ENCODE peak calls at places on chromosomes 12 and 14, in eight cellular contexts. H is IMR-90, K is A549, S is stomach, U is GM12878, B is ovary, Y is heart left ventricle, C is uterus. E is an unnamed sample.

GRCh38 chr14:102155150-102155549 is 15.5 kb downstream of the WDR20 start:
- DNase-seq in Y (no peak), S (no peak), U (no peak), H (peak; percentile 67), C (no peak), K (no peak), B (no peak), E (no peak)

GRCh38 chr12:122864894-122865253 is 29.6 kb downstream of the HIP1R start:
- DNase-seq in U (no peak), Y (peak; percentile 14), S (no peak), K (no peak), C (no peak), B (no peak), H (no peak), E (no peak)

GRCh38 chr12:7935773-7936581 is at the start of gene SLC2A3:
- DNase-seq in Y (peak; percentile 33), K (peak; percentile 84), S (peak; percentile 32), B (peak; percentile 42), H (peak; percentile 92), C (peak; percentile 73), U (peak; percentile 65), E (peak; percentile 78)

GRCh38 chr14:75911883-75912282 is 69.9 kb downstream of the TGFB3 start:
- DNase-seq in K (no peak), B (no peak), S (no peak), C (no peak), U (no peak), H (no peak), Y (no peak), E (no peak)

GRCh38 chr12:46269429-46270241 is 792 bp upstream of the SLC38A1 start:
- DNase-seq in S (no peak), U (no peak), C (no peak), K (no peak), B (peak; percentile 27), H (no peak), Y (no peak), E (no peak)

GRCh38 chr14:94523265-94523664 is 14.0 kb upstream of the SERPINA12 start:
- DNase-seq in Y (no peak), C (no peak), K (no peak), B (no peak), U (no peak), S (no peak), H (no peak), E (peak; percentile 61)

GRCh38 chr14:88804035-88804434 is 11.3 kb upstream of the EML5 start:
- DNase-seq in C (no peak), H (no peak), Y (no peak), K (no peak), B (no peak), S (no peak), U (no peak), E (no peak)

GRCh38 chr12:84793558-84794367 is 118.8 kb downstream of the SLC6A15 start:
- DNase-seq in H (peak; percentile 23), K (no peak), B (no peak), C (no peak), Y (peak; percentile 17), U (no peak), S (no peak), E (peak; percentile 81)

GRCh38 chr12:71938728-71939385 is at the start of gene TPH2:
- DNase-seq in K (peak; percentile 61), H (peak; percentile 68), S (peak; percentile 31), B (peak; percentile 33), U (no peak), C (no peak), Y (peak; percentile 35), E (no peak)

GRCh38 chr14:89093083-89093482 is 268.6 kb downstream of the TTC8 start:
- DNase-seq in Y (no peak), H (peak; percentile 26), U (no peak), K (no peak), S (no peak), B (no peak), C (no peak), E (no peak)

GRCh38 chr14:74952195-74952665 is 3.2 kb downstream of the PGF start:
- DNase-seq in K (no peak), U (no peak), Y (no peak), B (no peak), S (no peak), C (no peak), H (no peak), E (no peak)

GRCh38 chr14:68278568-68279436 is 459.2 kb downstream of the RAD51B start:
- DNase-seq in H (peak; percentile 64), Y (no peak), S (no peak), C (no peak), U (no peak), K (peak; percentile 79), B (no peak), E (no peak)

GRCh38 chr14:38209572-38210159 is 2.0 kb downstream of the SSTR1 start:
- DNase-seq in K (no peak), H (no peak), Y (no peak), C (no peak), S (peak; percentile 31), B (no peak), U (no peak), E (no peak)

GRCh38 chr12:47849261-47849660 is 29.6 kb upstream of the HDAC7 start:
- DNase-seq in B (no peak), K (no peak), U (no peak), H (no peak), S (no peak), Y (no peak), C (no peak), E (no peak)

GRCh38 chr14:102949801-102950451 is 27.5 kb downstream of the AMN start:
- DNase-seq in Y (peak; percentile 66), K (no peak), C (no peak), H (peak; percentile 63), S (peak; percentile 89), U (no peak), B (no peak), E (no peak)

GRCh38 chr12:54428050-54429013 is 9.3 kb upstream of the ITGA5 start:
- DNase-seq in C (peak; percentile 61), B (no peak), K (no peak), U (no peak), S (no peak), Y (no peak), H (peak; percentile 68), E (no peak)

GRCh38 chr12:109385339-109386078 is 37.8 kb downstream of the MYO1H start:
- DNase-seq in C (peak; percentile 29), H (peak; percentile 53), S (no peak), B (no peak), U (no peak), K (peak; percentile 64), Y (no peak), E (peak; percentile 89)

GRCh38 chr12:41409628-41410027 is 221.5 kb downstream of the PDZRN4 start:
- DNase-seq in B (no peak), K (no peak), U (no peak), S (no peak), Y (no peak), C (no peak), H (no peak), E (no peak)

GRCh38 chr14:20247651-20248246 is 8.7 kb downstream of the OR11H4 start:
- DNase-seq in S (no peak), H (no peak), C (no peak), Y (no peak), K (peak; percentile 57), U (no peak), B (no peak), E (no peak)

GRCh38 chr12:67592228-67593011 is 56.1 kb upstream of the DYRK2 start:
- DNase-seq in C (peak; percentile 14), K (peak; percentile 7), U (peak; percentile 45), Y (no peak), S (no peak), B (no peak), H (peak; percentile 51), E (no peak)

GRCh38 chr12:22380029-22380428 is 45.5 kb upstream of the ST8SIA1 start:
- DNase-seq in Y (no peak), S (no peak), B (no peak), C (no peak), H (no peak), K (no peak), U (no peak), E (no peak)

DNA sequence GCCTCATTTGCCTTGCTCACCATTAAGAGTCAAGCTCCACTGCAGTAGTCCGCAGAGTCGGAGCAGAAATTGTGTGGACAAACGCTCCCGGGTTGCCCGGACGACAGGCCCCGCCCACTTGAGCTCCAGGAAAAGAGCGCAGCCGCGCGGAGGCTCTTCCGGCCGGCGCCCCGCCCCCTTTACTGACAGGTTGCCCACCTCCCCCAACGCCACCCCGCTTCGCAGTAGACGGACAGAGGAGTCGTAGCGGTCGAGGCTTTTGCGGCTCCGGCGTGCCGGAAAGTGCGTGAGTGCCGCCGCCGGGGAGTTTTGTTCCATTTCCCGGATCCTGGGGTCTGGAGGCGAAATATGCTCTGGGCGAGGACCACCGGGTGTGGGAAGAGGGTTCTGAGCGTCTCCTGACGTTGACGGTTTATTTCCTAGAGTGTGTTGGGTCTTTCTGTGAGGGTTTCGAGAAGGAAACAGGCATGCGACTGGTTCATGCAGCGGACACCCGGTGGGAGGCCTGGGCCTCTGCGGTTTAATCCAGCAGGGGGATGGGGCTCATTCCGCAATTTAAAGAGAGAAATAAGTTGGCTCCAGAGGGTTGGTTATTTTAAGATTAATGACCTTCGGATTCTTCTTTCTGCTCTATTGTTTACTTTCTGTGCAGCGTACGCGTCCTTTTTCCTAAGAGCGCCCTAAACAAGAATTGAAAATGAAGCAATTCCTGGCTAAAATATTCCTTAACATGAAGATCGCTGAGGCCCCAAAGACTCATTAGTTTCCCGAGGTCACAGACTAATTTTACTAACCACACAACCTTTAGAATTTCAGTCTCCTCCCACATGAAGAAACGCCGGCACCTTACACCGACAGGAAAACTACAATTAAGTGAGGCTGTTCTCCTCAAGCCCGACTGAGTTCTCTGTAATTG is at the start of the genes DNAI7 and ETFRF1:
- DNase-seq in B (peak; percentile 99), K (peak; percentile 95), Y (peak; percentile 99), C (peak; percentile 98), H (peak; percentile 92), U (peak; percentile 56), S (peak; percentile 99), E (peak; percentile 95)
- TF ChIP-seq POLR2A in B (peak; percentile 89), K (peak; percentile 80), Y (peak; percentile 92), C (peak; percentile 84), H (peak; percentile 96), U (peak; percentile 90), S (peak; percentile 74), E (no peak)

GRCh38 chr12:6830286-6830892 is 2.2 kb downstream of the P3H3 start:
- DNase-seq in K (no peak), B (no peak), Y (peak; percentile 23), H (no peak), S (no peak), C (no peak), U (no peak), E (no peak)
- H3K4me3 ChIP-seq in K (no peak overlapping the region), B (no peak overlapping the region), Y (no peak overlapping the region), H (no peak overlapping the region), S (no peak overlapping the region), C (no peak overlapping the region), U (no peak overlapping the region), E (no peak overlapping the region)

GRCh38 chr14:28609228-28609828 is 157.3 kb upstream of the FOXG1 start:
- DNase-seq in Y (peak; percentile 14), S (peak; percentile 38), U (no peak), B (no peak), C (no peak), H (peak; percentile 1), K (peak; percentile 63), E (no peak)
- TF ChIP-seq CTCF in Y (peak; percentile 53), S (no peak), U (peak; percentile 64), B (no peak), C (no peak), H (peak; percentile 54), K (peak; percentile 84), E (no peak)

GRCh38 chr12:754871-755562 is 2.6 kb downstream of the WNK1 start:
- DNase-seq in C (no peak), Y (no peak), S (no peak), K (peak; percentile 77), H (peak; percentile 81), B (no peak), U (no peak), E (no peak)
- TF ChIP-seq POLR2A in C (no peak), Y (no peak), S (no peak), K (no peak), H (no peak), B (no peak), U (no peak), E (no peak)

E was measured in lower leg skin.